ENCODE peak calls at places on chromosomes 5 and 9, in eight cellular contexts. S is activated CD8-positive, alpha-beta T cell treated with anti-CD3 and anti-CD28 coated beads for 36 hours; L is heart right ventricle; H is mesothelial cell of epicardium; T is heart left ventricle; Z is cardiac muscle cell; X is IMR-90; D is BE2C. Q is an unnamed sample.

GRCh38 chr5:148641735-148642134 is 12.6 kb downstream of the HTR4 start:
- DNase-seq in T (no peak), Z (no peak), S (no peak), L (no peak), D (no peak), H (no peak), X (no peak), Q (no peak)

GRCh38 chr5:101932599-101932998 is 363.5 kb downstream of the SLCO4C1 start:
- DNase-seq in X (no peak), D (no peak), S (no peak), T (no peak), L (no peak), H (no peak), Z (no peak), Q (no peak)

GRCh38 chr9:100554935-100555401 is 22.9 kb upstream of the CAVIN4 start:
- DNase-seq in S (no peak), D (no peak), Z (peak), X (peak), L (no peak), T (no peak), H (no peak), Q (no peak)

GRCh38 chr5:154858972-154859950 is 834 bp downstream of the CNOT8 start:
- DNase-seq in S (no peak), X (no peak), H (no peak), L (no peak), Z (peak), D (no peak), T (no peak), Q (no peak)

GRCh38 chr9:18658764-18659705 is 185.1 kb downstream of the ADAMTSL1 start:
- DNase-seq in T (no peak), X (peak), Z (peak), L (no peak), H (no peak), D (no peak), S (no peak), Q (no peak)

GRCh38 chr9:111975709-111976108 is 79.1 kb downstream of the UGCG start:
- DNase-seq in Z (no peak), D (no peak), L (peak), S (peak), T (peak), X (no peak), H (no peak), Q (peak)

GRCh38 chr9:2634158-2634557 is 12.6 kb downstream of the VLDLR start:
- DNase-seq in S (no peak), Z (no peak), T (no peak), D (no peak), L (no peak), H (no peak), X (no peak), Q (no peak)

GRCh38 chr9:128696923-128697707 is 5.2 kb upstream of the PKN3 start:
- DNase-seq in D (no peak), T (peak), L (no peak), H (no peak), X (no peak), S (no peak), Z (no peak), Q (no peak)

GRCh38 chr9:130707225-130707976 is 13.8 kb downstream of the EXOSC2 start:
- DNase-seq in S (peak), T (no peak), D (peak), Z (peak), H (peak), L (no peak), X (peak), Q (peak)

GRCh38 chr5:34695275-34696032 is 39.3 kb downstream of the RAI14 start:
- DNase-seq in L (no peak), D (no peak), Z (no peak), H (no peak), X (no peak), S (no peak), T (no peak), Q (no peak)

GRCh38 chr5:35863159-35863558 is 6.5 kb downstream of the IL7R start:
- DNase-seq in D (no peak), H (no peak), S (peak), L (no peak), Z (no peak), X (no peak), T (no peak), Q (no peak)

GRCh38 chr5:22663124-22663523 is 190.0 kb downstream of the CDH12 start:
- DNase-seq in D (no peak), S (no peak), H (no peak), X (no peak), T (no peak), Z (no peak), L (no peak), Q (no peak)

GRCh38 chr5:131226899-131227298 is 37.0 kb upstream of the CDC42SE2 start:
- DNase-seq in S (no peak), L (no peak), Z (no peak), X (peak), D (no peak), T (no peak), H (no peak), Q (no peak)

GRCh38 chr5:89723907-89724306 is 685.6 kb downstream of the CETN3 start:
- DNase-seq in D (no peak), H (no peak), S (no peak), Z (no peak), X (no peak), T (no peak), L (no peak), Q (no peak)

GRCh38 chr5:174692982-174693422 is 31.4 kb upstream of the MSX2 start:
- DNase-seq in T (no peak), D (peak), X (no peak), L (no peak), S (no peak), H (no peak), Z (no peak), Q (peak)

GRCh38 chr5:175836741-175837729 is 34.3 kb upstream of the CPLX2 start:
- DNase-seq in S (no peak), X (no peak), H (no peak), T (no peak), L (no peak), Z (no peak), D (no peak), Q (peak)

GRCh38 chr9:122125158-122125890 is 32.2 kb upstream of the TTLL11 start:
- DNase-seq in S (peak), Z (peak), L (peak), X (peak), T (peak), D (peak), H (peak), Q (peak)

GRCh38 chr5:95697781-95698681 is 15.2 kb upstream of the SPATA9 start:
- DNase-seq in D (peak), X (no peak), T (no peak), L (no peak), S (no peak), Z (no peak), H (no peak), Q (no peak)

GRCh38 chr5:25963251-25964008 is 1075.0 kb downstream of the CDH9 start:
- DNase-seq in X (no peak), L (peak), S (no peak), H (no peak), Z (no peak), T (no peak), D (no peak), Q (no peak)

GRCh38 chr5:173902743-173903142 is 14.6 kb downstream of the CPEB4 start:
- DNase-seq in H (no peak), L (no peak), S (no peak), D (no peak), Z (no peak), T (no peak), X (no peak), Q (no peak)

GRCh38 chr5:139657363-139658321 is 9.5 kb downstream of the CXXC5 start:
- DNase-seq in S (no peak), Z (peak), T (peak), H (no peak), L (no peak), X (no peak), D (no peak), Q (no peak)

GRCh38 chr9:120916573-120916972 is 10.0 kb downstream of the TRAF1 start:
- DNase-seq in D (peak), S (no peak), L (peak), T (peak), H (no peak), Z (peak), X (peak), Q (no peak)

GRCh38 chr5:83513491-83513890 is 41.9 kb downstream of the VCAN start:
- DNase-seq in Z (peak), D (no peak), T (no peak), L (no peak), X (no peak), S (no peak), H (no peak), Q (no peak)

GRCh38 chr5:141855265-141856029 is 22.8 kb downstream of the PCDH1 start:
- DNase-seq in S (no peak), Z (no peak), X (no peak), L (peak), D (peak), H (no peak), T (peak), Q (peak)

GRCh38 chr9:100601216-100601615 is 23.3 kb downstream of the CAVIN4 start:
- DNase-seq in D (peak), Z (peak), S (peak), H (no peak), T (no peak), L (no peak), X (peak), Q (peak)

GRCh38 chr5:68502531-68502930 is 287.0 kb downstream of the PIK3R1 start:
- DNase-seq in D (no peak), S (no peak), Z (no peak), X (peak), L (no peak), T (no peak), H (no peak), Q (no peak)

GRCh38 chr5:146805099-146805498 is 73.5 kb downstream of the PPP2R2B start:
- DNase-seq in S (no peak), X (no peak), H (no peak), Z (no peak), T (no peak), L (no peak), D (no peak), Q (no peak)

GRCh38 chr5:151186538-151186937 is 29.0 kb upstream of the ANXA6 start:
- DNase-seq in L (no peak), H (no peak), X (no peak), T (no peak), D (no peak), Z (peak), S (no peak), Q (no peak)

GRCh38 chr9:116187570-116188170 is 34.1 kb downstream of the PAPPA start:
- DNase-seq in X (no peak), Z (no peak), D (no peak), L (no peak), H (no peak), S (no peak), T (no peak), Q (no peak)

GRCh38 chr5:110727025-110727314 is 499 bp upstream of the TMEM232 start:
- DNase-seq in H (no peak), L (no peak), X (peak), S (no peak), T (no peak), D (no peak), Z (no peak), Q (no peak)

GRCh38 chr5:179912951-179913350 is 5.3 kb upstream of the TBC1D9B start:
- DNase-seq in D (no peak), T (no peak), X (no peak), L (no peak), H (no peak), Z (no peak), S (no peak), Q (no peak)

GRCh38 chr5:32499261-32499660 is 54.7 kb upstream of the ZFR start:
- DNase-seq in Z (no peak), D (no peak), H (no peak), X (no peak), T (no peak), L (no peak), S (peak), Q (no peak)

GRCh38 chr9:22307013-22307711 is 139.5 kb upstream of the DMRTA1 start:
- DNase-seq in H (no peak), S (peak), Z (peak), X (peak), D (peak), L (no peak), T (no peak), Q (no peak)
- TF ChIP-seq CTCF in H (peak), S (no peak), Z (peak), X (peak), D (peak), L (peak), T (peak), Q (peak)

GRCh38 chr9:89919171-89919681 is 314.4 kb downstream of the GADD45G start:
- DNase-seq in S (peak), T (peak), L (peak), H (no peak), Z (peak), X (no peak), D (peak), Q (peak)
- TF ChIP-seq CTCF in S (peak), T (peak), L (peak), H (no peak), Z (peak), X (no peak), D (peak), Q (no peak)

GRCh38 chr9:31335529-31336234 is 1048.8 kb upstream of the ACO1 start:
- DNase-seq in S (no peak), D (no peak), H (no peak), L (peak), Z (no peak), X (no peak), T (no peak), Q (no peak)
- TF ChIP-seq CTCF in S (no peak), D (no peak), H (no peak), L (no peak), Z (no peak), X (no peak), T (no peak), Q (no peak)

GRCh38 chr5:78640622-78641021 is 8.0 kb downstream of the LHFPL2 start:
- DNase-seq in L (no peak), D (no peak), S (no peak), T (no peak), H (no peak), X (peak), Z (no peak), Q (no peak)
- TF ChIP-seq CTCF in L (no peak), D (no peak), S (no peak), T (no peak), H (no peak), X (peak), Z (no peak), Q (no peak)

GRCh38 chr9:113526841-113527240 is 63.3 kb downstream of the RGS3 start:
- DNase-seq in H (no peak), L (no peak), Z (no peak), S (no peak), D (no peak), X (peak), T (no peak), Q (no peak)

GRCh38 chr9:113524460-113524859 is 60.9 kb downstream of the RGS3 start:
- DNase-seq in L (no peak), H (no peak), D (no peak), T (no peak), X (no peak), Z (no peak), S (no peak), Q (no peak)

GRCh38 chr9:113526231-113526746 is 62.8 kb downstream of the RGS3 start:
- DNase-seq in T (no peak), D (no peak), S (no peak), H (no peak), L (no peak), X (no peak), Z (no peak), Q (no peak)

GRCh38 chr9:113525208-113525607 is 61.7 kb downstream of the RGS3 start:
- DNase-seq in S (no peak), L (no peak), D (no peak), H (no peak), Z (no peak), X (no peak), T (no peak), Q (no peak)

DNA sequence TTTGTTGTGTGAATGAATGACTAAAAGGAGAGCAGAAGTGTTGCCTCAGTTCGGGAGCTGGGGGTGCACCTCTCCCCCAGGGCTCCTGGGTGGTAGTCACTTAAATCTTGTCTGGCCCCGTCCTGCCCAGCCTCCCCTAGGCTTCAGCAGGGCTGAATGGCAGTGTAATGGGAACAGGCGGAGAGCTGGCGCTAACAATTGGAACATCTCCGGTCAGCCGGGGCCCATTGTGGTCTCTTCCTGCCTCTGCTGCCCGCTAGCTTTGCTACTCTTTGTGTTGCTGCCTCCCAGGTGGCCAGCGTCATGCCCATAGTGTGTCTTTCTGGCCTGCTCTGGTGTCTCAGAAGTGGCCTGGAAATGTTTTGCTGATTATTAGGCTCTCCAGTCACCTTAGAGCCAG is 62.3 kb downstream of the RGS3 start:
- DNase-seq in D (no peak), L (no peak), T (no peak), H (no peak), Z (no peak), X (no peak), S (no peak), Q (no peak)
- TF ChIP-seq CTCF in D (no peak), L (no peak), T (no peak), H (no peak), Z (no peak), X (no peak), S (no peak), Q (no peak)

GRCh38 chr5:172049226-172049796 is 42.9 kb upstream of the FBXW11 start:
- DNase-seq in S (no peak), T (no peak), X (no peak), Z (no peak), L (no peak), H (no peak), D (no peak), Q (no peak)

GRCh38 chr5:172048539-172049101 is 42.2 kb upstream of the FBXW11 start:
- DNase-seq in T (no peak), S (no peak), L (no peak), H (no peak), D (no peak), X (peak), Z (peak), Q (no peak)

GRCh38 chr5:172048170-172048422 is 41.7 kb upstream of the FBXW11 start:
- DNase-seq in D (no peak), L (no peak), H (no peak), Z (no peak), T (no peak), X (no peak), S (no peak), Q (no peak)

GRCh38 chr5:172051643-172052362 is 45.4 kb upstream of the FBXW11 start:
- DNase-seq in X (no peak), D (no peak), Z (peak), T (no peak), L (no peak), S (no peak), H (no peak), Q (no peak)

GRCh38 chr5:172050070-172050469 is 43.6 kb upstream of the FBXW11 start:
- DNase-seq in D (no peak), Z (no peak), S (no peak), T (no peak), L (no peak), H (no peak), X (no peak), Q (no peak)
- TF ChIP-seq CTCF in D (no peak), Z (no peak), S (no peak), T (no peak), L (no peak), H (no peak), X (no peak), Q (no peak)

GRCh38 chr5:158283341-158283740 is 424.4 kb upstream of the CLINT1 start:
- DNase-seq in S (no peak), T (no peak), L (no peak), Z (no peak), H (no peak), X (no peak), D (no peak), Q (no peak)

GRCh38 chr5:158285771-158286170 is 426.8 kb upstream of the CLINT1 start:
- DNase-seq in H (no peak), X (no peak), T (no peak), L (no peak), Z (no peak), S (no peak), D (no peak), Q (no peak)

GRCh38 chr5:158286827-158287226 is 427.9 kb upstream of the CLINT1 start:
- DNase-seq in S (no peak), L (no peak), D (no peak), H (no peak), Z (no peak), T (no peak), X (no peak), Q (no peak)

GRCh38 chr5:158287643-158288228 is 428.8 kb upstream of the CLINT1 start:
- DNase-seq in T (no peak), X (peak), L (no peak), S (no peak), D (no peak), Z (peak), H (no peak), Q (no peak)

DNA sequence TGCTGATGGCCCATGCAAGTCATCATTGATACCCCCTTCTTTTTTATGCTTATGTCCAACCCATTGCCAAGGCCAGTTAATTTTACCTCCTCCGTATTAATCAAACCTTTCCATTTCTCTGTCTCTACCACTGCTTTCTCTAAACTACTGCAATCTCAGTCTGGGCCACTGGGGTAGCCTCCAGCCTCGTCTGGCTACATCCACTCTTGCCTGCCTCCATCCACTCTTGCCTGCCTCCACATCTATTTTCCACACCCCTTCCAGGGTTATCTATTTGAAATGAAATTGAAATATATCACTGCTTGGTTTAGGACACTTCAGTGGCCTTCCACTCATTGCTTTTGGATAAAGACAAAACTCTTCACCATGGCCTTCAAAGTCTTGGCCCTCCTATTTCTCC is 425.3 kb upstream of the CLINT1 start:
- DNase-seq in H (no peak), Z (no peak), L (no peak), X (no peak), D (no peak), T (no peak), S (no peak), Q (no peak)
- TF ChIP-seq CTCF in H (no peak), Z (no peak), L (no peak), X (no peak), D (no peak), T (no peak), S (no peak), Q (no peak)

GRCh38 chr5:140791111-140791510 is 3.5 kb upstream of the PCDHA2 start:
- DNase-seq in X (no peak), L (no peak), S (no peak), T (no peak), Z (no peak), H (no peak), D (no peak), Q (no peak)

GRCh38 chr5:140796718-140797095 is 2.1 kb downstream of the PCDHA2 start:
- DNase-seq in T (no peak), D (no peak), L (no peak), S (no peak), X (no peak), H (no peak), Z (no peak), Q (no peak)

GRCh38 chr5:140795259-140795641 is 598 bp downstream of the PCDHA2 start:
- DNase-seq in Z (no peak), T (no peak), X (no peak), S (no peak), L (no peak), H (no peak), D (peak), Q (no peak)

DNA sequence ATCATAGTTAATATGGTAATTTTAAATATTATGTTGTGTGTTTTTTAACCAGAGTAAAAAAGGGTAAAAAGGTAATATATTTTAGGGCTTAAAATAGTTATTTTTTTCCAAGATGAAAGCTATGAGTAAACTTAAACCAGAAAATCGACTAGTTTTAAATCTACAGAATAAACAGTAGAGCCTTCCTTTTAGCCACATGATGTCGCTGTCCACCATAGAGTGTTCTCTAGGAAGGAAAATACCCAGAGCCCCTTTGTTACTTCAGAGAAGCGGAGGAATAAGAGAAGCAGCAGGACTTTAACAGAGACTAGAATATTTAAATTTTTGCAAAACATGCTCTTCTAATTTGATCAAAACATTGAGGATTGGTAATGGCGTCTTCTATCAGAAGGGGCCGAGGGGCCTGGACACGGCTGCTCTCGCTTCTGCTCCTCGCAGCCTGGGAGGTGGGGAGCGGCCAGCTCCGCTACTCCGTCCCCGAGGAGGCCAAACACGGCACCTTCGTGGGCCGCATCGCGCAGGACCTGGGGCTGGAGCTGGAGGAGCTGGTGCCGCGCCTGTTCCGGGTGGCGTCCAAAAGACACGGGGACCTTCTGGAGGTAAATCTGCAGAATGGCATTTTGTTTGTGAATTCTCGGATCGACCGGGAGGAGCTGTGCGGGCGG is at the start of gene PCDHA2:
- DNase-seq in X (no peak), D (peak), T (no peak), H (no peak), Z (no peak), L (no peak), S (no peak), Q (no peak)
- TF ChIP-seq CTCF in X (no peak), D (peak), T (no peak), H (no peak), Z (peak), L (no peak), S (no peak), Q (no peak)

GRCh38 chr9:68715181-68715456 is 10.1 kb downstream of the PIP5K1B start:
- DNase-seq in Z (no peak), L (no peak), D (no peak), S (no peak), X (no peak), T (no peak), H (no peak), Q (no peak)
- TF ChIP-seq CTCF in Z (no peak), L (no peak), D (no peak), S (no peak), X (no peak), T (no peak), H (no peak), Q (no peak)